ENCODE peak calls at places on chromosome 10, in five cellular contexts. C, L, A, I and U are unnamed samples.

GRCh38 chr10:17425584-17426262 is 28.7 kb downstream of the ST8SIA6 start:
- DNase-seq in C (peak; percentile 58), I (no peak), A (no peak), L (no peak), U (no peak)

GRCh38 chr10:72254891-72255568 is 18.7 kb upstream of the DDIT4 start:
- DNase-seq in C (no peak), I (no peak), A (peak; percentile 98), L (peak; percentile 88), U (no peak)

GRCh38 chr10:121558246-121558645 is 40.0 kb downstream of the FGFR2 start:
- DNase-seq in C (no peak), I (no peak), A (no peak), L (no peak), U (no peak)

GRCh38 chr10:30041394-30042105 is 17.8 kb downstream of the JCAD start:
- DNase-seq in A (no peak), C (no peak), I (no peak), L (no peak), U (no peak)

GRCh38 chr10:132836248-132836831 is 50.4 kb upstream of the NKX6-2 start:
- DNase-seq in C (no peak), A (peak; percentile 8), I (no peak), L (peak; percentile 50), U (no peak)

GRCh38 chr10:43197834-43198681 is 59.8 kb downstream of the CSGALNACT2 start:
- DNase-seq in C (no peak), I (no peak), A (no peak), L (peak; percentile 55), U (no peak)

GRCh38 chr10:133422821-133423771 is 1.3 kb downstream of the SPRN start:
- DNase-seq in I (no peak), C (no peak), A (no peak), L (peak; percentile 82), U (no peak)

GRCh38 chr10:80878330-80878729 is 340.6 kb downstream of the SH2D4B start:
- DNase-seq in C (no peak), L (no peak), A (no peak), I (no peak), U (no peak)

GRCh38 chr10:98172073-98172472 is 37.6 kb downstream of the R3HCC1L start:
- DNase-seq in C (no peak), I (no peak), L (no peak), A (peak; percentile 69), U (no peak)

GRCh38 chr10:30835146-30835545 is 196.5 kb downstream of the ZNF438 start:
- DNase-seq in I (no peak), A (no peak), C (no peak), L (no peak), U (no peak)

GRCh38 chr10:105585753-105586152 is 944.7 kb downstream of the SORCS3 start:
- DNase-seq in L (no peak), I (no peak), A (no peak), C (no peak), U (no peak)

GRCh38 chr10:128263891-128264688 is 137.9 kb upstream of the MKI67 start:
- DNase-seq in L (peak; percentile 61), I (no peak), C (peak; percentile 15), A (peak; percentile 52), U (peak; percentile 23)

GRCh38 chr10:129530486-129531065 is 63.5 kb downstream of the MGMT start:
- DNase-seq in I (no peak), C (no peak), L (no peak), A (no peak), U (no peak)